ENCODE peak calls at places on chromosomes 5 and 9, in four cellular contexts. T, O, G and E are unnamed samples.

GRCh38 chr9:17120203-17120602 is 14.6 kb upstream of the CNTLN start:
- DNase-seq in T (no peak), O (no peak), G (no peak), E (no peak)

GRCh38 chr5:3023678-3024077 is 272.2 kb upstream of the IRX2 start:
- DNase-seq in G (no peak), T (no peak), O (no peak), E (no peak)

GRCh38 chr5:83507431-83507830 is 35.9 kb downstream of the VCAN start:
- DNase-seq in T (no peak), G (no peak), O (no peak), E (no peak)

GRCh38 chr5:112710896-112711295 is 26.8 kb upstream of the APC start:
- DNase-seq in O (no peak), G (no peak), T (no peak), E (no peak)

GRCh38 chr9:129154866-129155477 is 23.1 kb downstream of the IER5L start:
- DNase-seq in O (no peak), T (no peak), G (no peak), E (no peak)

GRCh38 chr9:15400281-15400941 is 22.3 kb upstream of the SNAPC3 start:
- DNase-seq in G (no peak), O (no peak), T (no peak), E (no peak)

GRCh38 chr5:68652507-68652906 is 437.0 kb downstream of the PIK3R1 start:
- DNase-seq in G (no peak), O (no peak), T (no peak), E (peak; percentile 24)

GRCh38 chr5:5309645-5310044 is 112.8 kb upstream of the ICE1 start:
- DNase-seq in O (no peak), G (no peak), T (no peak), E (no peak)

GRCh38 chr5:80160242-80160641 is 95.6 kb downstream of the SERINC5 start:
- DNase-seq in T (no peak), O (no peak), G (no peak), E (no peak)

GRCh38 chr5:100772548-100772947 is 130.5 kb downstream of the ST8SIA4 start:
- DNase-seq in O (no peak), T (no peak), G (no peak), E (no peak)

GRCh38 chr5:80877592-80877991 is 82.6 kb upstream of the RASGRF2 start:
- DNase-seq in O (no peak), G (no peak), T (no peak), E (no peak)

GRCh38 chr9:132673355-132673754 is 3.1 kb downstream of the GTF3C4 start:
- DNase-seq in O (peak; percentile 41), T (no peak), G (peak; percentile 64), E (peak; percentile 70)

GRCh38 chr9:121692606-121693505 is 41.4 kb downstream of the DAB2IP start:
- DNase-seq in T (no peak), G (peak; percentile 81), O (no peak), E (peak; percentile 24)
- TF ChIP-seq RNF2 in T (no peak), G (no peak), O (no peak), E (no peak)

DNA sequence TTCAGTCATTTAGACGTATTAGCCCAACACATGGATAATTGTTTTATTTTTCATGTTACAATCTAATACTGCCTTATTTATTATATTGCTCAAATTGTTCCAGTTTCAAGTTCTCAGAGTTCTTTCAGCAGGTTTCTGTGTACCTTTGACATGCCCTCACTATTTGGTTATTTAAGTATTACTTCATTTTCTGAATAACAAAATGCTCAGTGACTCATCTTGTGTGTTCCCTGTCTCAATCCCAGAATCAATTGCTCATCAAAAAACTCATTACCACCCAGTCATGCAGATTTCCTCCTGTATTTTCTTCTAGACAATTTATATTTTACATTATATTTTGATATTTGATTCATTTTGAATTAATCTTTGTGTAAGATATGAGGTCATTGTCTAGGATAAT is 562.6 kb downstream of the ANXA1 start:
- DNase-seq in O (no peak), G (no peak), T (no peak), E (no peak)
- TF ChIP-seq USF2 in O (no peak), G (no peak), T (no peak), E (no peak)

GRCh38 chr5:134095293-134095692 is 19.2 kb upstream of the TCF7 start:
- DNase-seq in T (no peak), O (no peak), G (no peak), E (no peak)
- H3K4me1 ChIP-seq in T (peaks cover 16% of the 10 kb centered on the region), O (no peaks in the 10 kb centered on the region), G (peaks cover 95% of the 10 kb centered on the region), E (peaks cover 29% of the 10 kb centered on the region)

GRCh38 chr5:111478898-111479297 is 33.4 kb downstream of the STARD4 start:
- DNase-seq in G (no peak), O (no peak), T (no peak), E (no peak)

GRCh38 chr5:111472579-111472978 is 39.8 kb downstream of the STARD4 start:
- DNase-seq in O (no peak), G (no peak), T (no peak), E (no peak)

GRCh38 chr5:111480346-111480745 is 32.0 kb downstream of the STARD4 start:
- DNase-seq in G (no peak), O (no peak), T (no peak), E (no peak)

GRCh38 chr5:111478266-111478665 is 34.1 kb downstream of the STARD4 start:
- DNase-seq in T (no peak), G (no peak), O (no peak), E (no peak)
- TF ChIP-seq RNF2 in T (no peak), G (no peak), O (no peak), E (no peak)

DNA sequence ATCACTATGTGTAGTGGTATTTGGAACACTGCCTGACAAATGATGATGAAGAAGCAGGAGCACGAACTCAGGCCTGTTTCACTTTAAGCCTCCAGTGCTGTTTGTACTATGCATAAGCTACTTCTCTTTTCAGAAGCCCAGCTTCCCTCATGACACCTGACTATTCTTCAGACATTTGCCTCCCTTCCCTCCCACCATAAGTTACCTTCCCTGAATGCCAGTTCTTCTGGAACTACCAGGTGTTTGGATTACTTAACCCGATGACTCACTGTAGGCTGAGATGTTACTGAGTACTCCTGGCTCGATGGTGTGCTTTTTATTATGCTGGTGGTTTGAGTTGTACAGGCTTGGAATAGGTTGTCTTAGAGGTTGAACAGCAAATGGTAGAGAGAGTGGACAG is 180.0 kb downstream of the SPATA31D1 start:
- DNase-seq in G (no peak), T (no peak), O (no peak), E (no peak)
- TF ChIP-seq USF2 in G (no peak), T (no peak), O (no peak), E (no peak)